ENCODE peak calls at places on chromosomes 5 and 9, in nine cellular contexts. Q, G, E, D, N, Y, O, A and V are unnamed samples.

GRCh38 chr5:73709536-73710129 is 83.6 kb downstream of the ARHGEF28 start:
- DNase-seq in Q (no peak), G (no peak), E (no peak), D (no peak), N (no peak), Y (peak), O (peak), A (no peak), V (no peak)

GRCh38 chr9:88533951-88534455 is 975 bp upstream of the NXNL2 start:
- DNase-seq in Q (peak), G (peak), E (no peak), D (no peak), N (peak), Y (peak), O (peak), A (peak), V (peak)

GRCh38 chr9:77647267-77647658 is 859 bp downstream of the GNA14 start:
- DNase-seq in Q (no peak), G (no peak), E (no peak), D (no peak), N (no peak), Y (no peak), O (no peak), A (no peak), V (no peak)

GRCh38 chr5:64665243-64665642 is 25.1 kb upstream of the SHISAL2B start:
- DNase-seq in Q (no peak), G (no peak), E (no peak), D (no peak), N (no peak), Y (no peak), O (no peak), A (no peak), V (no peak)

GRCh38 chr9:69444791-69445190 is 119.8 kb downstream of the ENTREP1 start:
- DNase-seq in Q (no peak), G (no peak), E (no peak), D (no peak), N (no peak), Y (no peak), O (no peak), A (no peak), V (no peak)

GRCh38 chr9:71863652-71864051 is 47.3 kb downstream of the ABHD17B start:
- DNase-seq in Q (no peak), G (no peak), E (no peak), D (no peak), N (no peak), Y (peak), O (no peak), A (no peak), V (no peak)

GRCh38 chr9:95346021-95346420 is 28.5 kb upstream of the FANCC start:
- DNase-seq in Q (no peak), G (no peak), E (no peak), D (no peak), N (no peak), Y (no peak), O (no peak), A (no peak), V (no peak)

GRCh38 chr9:101381118-101381517 is 3.7 kb downstream of the BAAT start:
- DNase-seq in Q (no peak), G (no peak), E (no peak), D (no peak), N (no peak), Y (no peak), O (no peak), A (no peak), V (no peak)

GRCh38 chr9:19381656-19382055 is 1.6 kb upstream of the RPS6 start:
- DNase-seq in Q (no peak), G (no peak), E (no peak), D (no peak), N (no peak), Y (no peak), O (no peak), A (no peak), V (no peak)

GRCh38 chr5:124981901-124982300 is 235.5 kb upstream of the ZNF608 start:
- DNase-seq in Q (no peak), G (no peak), E (peak), D (no peak), N (no peak), Y (no peak), O (peak), A (no peak), V (no peak)

GRCh38 chr5:82257729-82258128 is 20.4 kb downstream of the RPS23 start:
- DNase-seq in Q (no peak), G (no peak), E (no peak), D (no peak), N (no peak), Y (no peak), O (no peak), A (no peak), V (no peak)

GRCh38 chr5:54307583-54307982 is 2.8 kb downstream of the ARL15 start:
- DNase-seq in Q (no peak), G (no peak), E (no peak), D (no peak), N (no peak), Y (no peak), O (no peak), A (no peak), V (no peak)

GRCh38 chr5:104951829-104952228 is 1389.2 kb upstream of the NUDT12 start:
- DNase-seq in Q (no peak), G (no peak), E (no peak), D (no peak), N (no peak), Y (no peak), O (no peak), A (no peak), V (no peak)

GRCh38 chr5:67009028-67009427 is 187.6 kb downstream of the CD180 start:
- DNase-seq in Q (no peak), G (no peak), E (no peak), D (no peak), N (no peak), Y (no peak), O (peak), A (no peak), V (no peak)

GRCh38 chr5:55568629-55569512 is 34.1 kb upstream of the PLPP1 start:
- DNase-seq in Q (no peak), G (no peak), E (peak), D (no peak), N (no peak), Y (no peak), O (no peak), A (no peak), V (no peak)

GRCh38 chr5:26237489-26237888 is 800.9 kb downstream of the CDH9 start:
- DNase-seq in Q (no peak), G (no peak), E (no peak), D (no peak), N (no peak), Y (no peak), O (no peak), A (no peak), V (no peak)

GRCh38 chr5:75335952-75336624 is 932 bp upstream of the HMGCR start:
- DNase-seq in Q (peak), G (peak), E (peak), D (no peak), N (no peak), Y (peak), O (peak), A (no peak), V (no peak)

GRCh38 chr5:56852228-56853000 is 37.1 kb downstream of the MAP3K1 start:
- DNase-seq in Q (no peak), G (no peak), E (no peak), D (no peak), N (no peak), Y (peak), O (no peak), A (no peak), V (no peak)

GRCh38 chr5:53288511-53288910 is 179.0 kb upstream of the MOCS2 start:
- DNase-seq in Q (no peak), G (no peak), E (no peak), D (no peak), N (no peak), Y (no peak), O (no peak), A (no peak), V (no peak)

GRCh38 chr9:130201974-130202373 is 29.8 kb downstream of the NCS1 start:
- DNase-seq in Q (no peak), G (no peak), E (no peak), D (no peak), N (no peak), Y (no peak), O (no peak), A (no peak), V (no peak)

GRCh38 chr9:86700601-86701000 is 246.7 kb downstream of the GAS1 start:
- DNase-seq in Q (no peak), G (no peak), E (peak), D (no peak), N (peak), Y (peak), O (peak), A (no peak), V (peak)

GRCh38 chr5:14825977-14826376 is 45.6 kb downstream of the ANKH start:
- DNase-seq in Q (no peak), G (no peak), E (no peak), D (no peak), N (no peak), Y (no peak), O (no peak), A (no peak), V (no peak)

GRCh38 chr5:144698454-144698853 is 527.8 kb downstream of the KCTD16 start:
- DNase-seq in Q (no peak), G (no peak), E (no peak), D (no peak), N (no peak), Y (peak), O (no peak), A (no peak), V (no peak)

GRCh38 chr9:77003366-77003765 is 16.1 kb upstream of the FOXB2 start:
- DNase-seq in Q (no peak), G (no peak), E (no peak), D (no peak), N (no peak), Y (no peak), O (no peak), A (no peak), V (no peak)

GRCh38 chr9:35836595-35836994 is 7.6 kb downstream of the TMEM8B start:
- DNase-seq in Q (no peak), G (no peak), E (no peak), D (no peak), N (no peak), Y (no peak), O (no peak), A (no peak), V (no peak)

GRCh38 chr9:35840901-35841900 is 12.2 kb downstream of the TMEM8B start:
- DNase-seq in Q (no peak), G (no peak), E (no peak), D (no peak), N (no peak), Y (no peak), O (no peak), A (peak), V (no peak)

GRCh38 chr9:35842795-35843194 is 13.8 kb downstream of the TMEM8B start:
- DNase-seq in Q (no peak), G (no peak), E (no peak), D (no peak), N (no peak), Y (no peak), O (no peak), A (no peak), V (no peak)

GRCh38 chr9:35842020-35842745 is 13.2 kb downstream of the TMEM8B start:
- DNase-seq in Q (no peak), G (no peak), E (no peak), D (no peak), N (no peak), Y (no peak), O (no peak), A (peak), V (no peak)

GRCh38 chr9:35839926-35840325 is 10.9 kb downstream of the TMEM8B start:
- DNase-seq in Q (no peak), G (no peak), E (no peak), D (no peak), N (no peak), Y (no peak), O (no peak), A (peak), V (no peak)
- TF ChIP-seq POLR2A in Q (no peak), G (no peak), E (no peak), D (no peak), N (no peak), Y (no peak), O (no peak), A (no peak), V (no peak)

GRCh38 chr5:101160002-101160401 is 256.9 kb upstream of the ST8SIA4 start:
- DNase-seq in Q (no peak), G (no peak), E (no peak), D (no peak), N (no peak), Y (no peak), O (no peak), A (no peak), V (no peak)

GRCh38 chr5:101163088-101163487 is 260.0 kb upstream of the ST8SIA4 start:
- DNase-seq in Q (no peak), G (no peak), E (no peak), D (no peak), N (no peak), Y (no peak), O (no peak), A (peak), V (no peak)
- TF ChIP-seq POLR2A in Q (no peak), G (no peak), E (no peak), D (no peak), N (no peak), Y (no peak), O (no peak), A (no peak), V (no peak)

GRCh38 chr9:99820330-99821186 is 1.1 kb upstream of the NR4A3 start:
- DNase-seq in Q (peak), G (peak), E (peak), D (peak), N (peak), Y (peak), O (peak), A (peak), V (peak)
- TF ChIP-seq POLR2A in Q (no peak), G (no peak), E (no peak), D (no peak), N (peak), Y (peak), O (no peak), A (no peak), V (no peak)

GRCh38 chr9:105501414-105501813 is 53.6 kb downstream of the FSD1L start:
- DNase-seq in Q (no peak), G (no peak), E (no peak), D (no peak), N (no peak), Y (no peak), O (no peak), A (no peak), V (no peak)

GRCh38 chr9:105502276-105502675 is 54.4 kb downstream of the FSD1L start:
- DNase-seq in Q (no peak), G (no peak), E (no peak), D (no peak), N (no peak), Y (peak), O (no peak), A (no peak), V (no peak)

GRCh38 chr9:105500108-105500766 is 52.4 kb downstream of the FSD1L start:
- DNase-seq in Q (no peak), G (no peak), E (no peak), D (no peak), N (no peak), Y (peak), O (no peak), A (no peak), V (no peak)

GRCh38 chr9:105497704-105498103 is 49.9 kb downstream of the FSD1L start:
- DNase-seq in Q (no peak), G (no peak), E (no peak), D (no peak), N (no peak), Y (no peak), O (no peak), A (no peak), V (no peak)
- TF ChIP-seq POLR2A in Q (no peak), G (no peak), E (no peak), D (no peak), N (no peak), Y (no peak), O (no peak), A (no peak), V (no peak)

DNA sequence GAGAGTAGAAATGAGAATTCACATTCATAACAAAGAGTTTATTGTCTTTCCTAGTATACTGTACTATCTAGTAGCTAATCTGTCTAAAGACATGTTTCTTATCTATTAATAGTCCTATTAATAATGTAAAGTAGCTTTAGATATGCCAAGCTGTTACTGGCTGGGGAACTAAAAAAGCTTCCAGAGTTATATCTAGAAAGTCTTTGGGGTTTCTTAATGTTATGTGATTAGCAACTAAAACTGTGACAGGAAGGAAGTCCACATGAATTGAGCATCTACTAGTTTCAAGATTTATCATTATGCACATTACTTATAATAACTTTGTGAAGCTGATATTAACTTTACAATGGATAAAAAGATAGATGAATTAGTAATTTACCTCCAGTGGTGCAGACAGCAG is 122.7 kb upstream of the CDKN2B start:
- DNase-seq in Q (no peak), G (no peak), E (no peak), D (no peak), N (no peak), Y (no peak), O (no peak), A (no peak), V (no peak)
- TF ChIP-seq POLR2A in Q (no peak), G (no peak), E (no peak), D (no peak), N (no peak), Y (no peak), O (no peak), A (no peak), V (no peak)

GRCh38 chr9:33024966-33025571 is at the start of gene DNAJA1:
- DNase-seq in Q (peak), G (peak), E (peak), D (peak), N (peak), Y (peak), O (peak), A (peak), V (peak)
- TF ChIP-seq POLR2A in Q (peak), G (peak), E (peak), D (peak), N (peak), Y (peak), O (peak), A (peak), V (peak)

DNA sequence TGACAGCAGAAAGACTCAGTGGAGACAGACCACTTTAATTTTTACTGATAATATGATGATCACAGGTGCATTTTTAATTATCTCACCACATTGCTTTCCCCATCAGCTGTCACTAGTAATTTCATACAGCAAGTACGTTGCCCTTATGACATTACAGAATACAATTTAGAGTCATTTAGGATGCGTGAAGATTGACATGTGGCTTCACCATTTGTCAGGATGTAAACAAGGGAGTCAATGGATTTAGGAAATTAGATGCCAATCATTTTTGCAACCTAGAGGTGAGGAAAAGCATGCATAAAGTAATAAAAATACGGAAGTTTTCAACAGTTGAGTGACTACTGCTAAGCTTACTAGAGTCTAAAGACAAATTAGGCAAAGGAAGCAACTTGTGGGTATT is 1129.6 kb downstream of the PTPRD start:
- DNase-seq in Q (no peak), G (no peak), E (no peak), D (no peak), N (no peak), Y (no peak), O (no peak), A (no peak), V (no peak)
- TF ChIP-seq POLR2A in Q (no peak), G (no peak), E (no peak), D (no peak), N (no peak), Y (no peak), O (no peak), A (no peak), V (no peak)

GRCh38 chr9:127847155-127847463 is 7.3 kb downstream of the ENG start:
- DNase-seq in Q (no peak), G (peak), E (no peak), D (no peak), N (peak), Y (no peak), O (no peak), A (no peak), V (no peak)

GRCh38 chr9:127848756-127849504 is 5.5 kb downstream of the ENG start:
- DNase-seq in Q (no peak), G (no peak), E (no peak), D (no peak), N (no peak), Y (no peak), O (no peak), A (no peak), V (no peak)

GRCh38 chr9:127850286-127850830 is 4.1 kb downstream of the ENG start:
- DNase-seq in Q (no peak), G (no peak), E (no peak), D (no peak), N (no peak), Y (no peak), O (no peak), A (no peak), V (no peak)

GRCh38 chr9:127846451-127847154 is 7.9 kb downstream of the ENG start:
- DNase-seq in Q (no peak), G (no peak), E (no peak), D (no peak), N (peak), Y (no peak), O (peak), A (no peak), V (peak)

GRCh38 chr9:127847833-127848755 is 6.4 kb downstream of the ENG start:
- DNase-seq in Q (no peak), G (no peak), E (no peak), D (no peak), N (no peak), Y (no peak), O (no peak), A (no peak), V (no peak)
- TF ChIP-seq POLR2A in Q (no peak), G (no peak), E (no peak), D (no peak), N (no peak), Y (no peak), O (no peak), A (no peak), V (no peak)

DNA sequence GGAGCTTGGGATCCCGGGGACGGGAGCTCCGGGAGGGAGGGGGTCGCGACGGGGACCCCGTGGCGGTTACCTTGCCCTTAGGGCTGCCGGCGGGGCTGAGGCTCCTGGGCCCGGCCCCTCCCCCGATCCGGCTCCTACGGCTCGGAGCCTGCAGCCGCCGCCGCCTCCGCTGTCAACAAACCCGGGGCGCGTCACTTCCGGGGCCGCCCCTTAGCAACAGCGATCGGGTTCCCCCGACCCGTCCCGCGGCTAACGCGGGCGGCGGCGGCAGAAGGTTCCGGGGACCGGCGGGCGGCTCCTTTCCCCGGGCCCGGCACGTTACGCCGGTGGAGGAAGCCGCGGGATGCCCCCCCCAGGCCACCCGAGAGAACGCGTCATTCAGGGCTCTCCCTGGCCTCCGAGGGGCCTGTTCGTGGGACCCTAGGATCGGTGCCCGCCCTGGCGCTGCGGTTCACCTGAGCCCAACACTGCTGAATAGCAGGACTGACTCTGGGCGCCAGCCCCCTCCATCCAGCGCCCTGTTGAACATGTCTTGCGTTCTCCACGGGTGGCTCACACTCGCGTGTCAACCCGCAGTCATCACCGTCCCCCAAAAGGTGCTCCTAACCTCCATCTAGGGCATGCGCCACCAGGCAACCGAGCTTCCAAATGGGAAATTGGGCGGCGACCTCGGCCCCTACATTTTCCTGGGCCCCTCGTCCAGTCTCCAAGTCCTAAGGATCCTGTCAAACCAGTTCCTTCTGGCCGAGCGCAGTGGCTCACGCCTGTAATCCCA is at the start of gene ZER1:
- DNase-seq in Q (peak), G (peak), E (peak), D (peak), N (peak), Y (peak), O (peak), A (peak), V (peak)
- TF ChIP-seq POLR2A in Q (peak), G (no peak), E (peak), D (peak), N (peak), Y (peak), O (peak), A (peak), V (peak)